ENCODE peak calls at places on chromosomes 13 and 19, in six cellular contexts. J is omental fat pad, Z is dorsolateral prefrontal cortex, X is fibroblast of mammary gland, I is IMR-90, H is HFFc6. K is an unnamed sample.

GRCh38 chr13:40221460-40222201 is 444.8 kb downstream of the FOXO1 start:
- DNase-seq in J (no peak), Z (no peak), X (peak), I (no peak), H (peak), K (peak)

GRCh38 chr13:112172641-112173171 is 105.8 kb downstream of the SOX1 start:
- DNase-seq in J (no peak), Z (no peak), X (no peak), I (no peak), H (no peak), K (no peak)

GRCh38 chr13:36582977-36583376 is 90.8 kb upstream of the SERTM1 start:
- DNase-seq in J (no peak), Z (no peak), X (no peak), I (no peak), H (no peak), K (no peak)

GRCh38 chr19:50427318-50427925 is 5.3 kb upstream of the MYBPC2 start:
- DNase-seq in J (no peak), Z (no peak), X (no peak), I (no peak), H (no peak), K (no peak)

GRCh38 chr13:47723898-47724297 is 277.2 kb downstream of the SUCLA2 start:
- DNase-seq in J (no peak), Z (no peak), X (no peak), I (no peak), H (no peak), K (no peak)

GRCh38 chr19:38653028-38653571 is 5.7 kb downstream of the ACTN4 start:
- DNase-seq in J (no peak), Z (no peak), X (peak), I (peak), H (peak), K (no peak)

GRCh38 chr13:47546963-47547345 is 454.1 kb downstream of the SUCLA2 start:
- DNase-seq in J (no peak), Z (no peak), X (no peak), I (no peak), H (no peak), K (no peak)

GRCh38 chr13:49259586-49259985 is 11.9 kb downstream of the CDADC1 start:
- DNase-seq in J (no peak), Z (no peak), X (no peak), I (no peak), H (no peak), K (no peak)

GRCh38 chr13:48001127-48001881 is at the start of gene SUCLA2:
- DNase-seq in J (peak), Z (peak), X (peak), I (peak), H (peak), K (peak)

GRCh38 chr13:34435338-34435737 is 506.7 kb upstream of the NBEA start:
- DNase-seq in J (no peak), Z (no peak), X (peak), I (no peak), H (peak), K (no peak)

GRCh38 chr13:34577051-34577450 is 365.0 kb upstream of the NBEA start:
- DNase-seq in J (no peak), Z (no peak), X (no peak), I (no peak), H (peak), K (no peak)

GRCh38 chr19:42496551-42497133 is 31.6 kb downstream of the CEACAM1 start:
- DNase-seq in J (no peak), Z (no peak), X (no peak), I (no peak), H (no peak), K (no peak)

GRCh38 chr13:100608906-100609305 is 20.3 kb upstream of the GGACT start:
- DNase-seq in J (no peak), Z (no peak), X (no peak), I (no peak), H (no peak), K (no peak)

GRCh38 chr13:113090415-113090770 is 15.2 kb upstream of the F7 start:
- DNase-seq in J (no peak), Z (no peak), X (no peak), I (no peak), H (no peak), K (no peak)

GRCh38 chr13:76225815-76226489 is 589.8 kb downstream of the LMO7 start:
- DNase-seq in J (no peak), Z (no peak), X (peak), I (peak), H (no peak), K (no peak)

GRCh38 chr19:42879613-42880012 is at the start of gene PSG1:
- DNase-seq in J (no peak), Z (no peak), X (no peak), I (no peak), H (no peak), K (no peak)

GRCh38 chr13:41693434-41693833 is 236.1 kb downstream of the RGCC start:
- DNase-seq in J (no peak), Z (no peak), X (peak), I (no peak), H (no peak), K (no peak)

GRCh38 chr19:58366576-58367430 is 4.3 kb upstream of the ZNF497 start:
- DNase-seq in J (no peak), Z (no peak), X (no peak), I (no peak), H (no peak), K (no peak)

GRCh38 chr19:58367698-58368454 is 5.3 kb upstream of the ZNF497 start:
- DNase-seq in J (no peak), Z (no peak), X (no peak), I (no peak), H (no peak), K (no peak)

GRCh38 chr19:58374200-58374599 is 6.6 kb downstream of the ZNF837 start:
- DNase-seq in J (no peak), Z (no peak), X (peak), I (peak), H (no peak), K (no peak)

GRCh38 chr19:58368561-58369360 is 6.2 kb upstream of the ZNF497 start:
- DNase-seq in J (no peak), Z (no peak), X (no peak), I (no peak), H (no peak), K (no peak)

DNA sequence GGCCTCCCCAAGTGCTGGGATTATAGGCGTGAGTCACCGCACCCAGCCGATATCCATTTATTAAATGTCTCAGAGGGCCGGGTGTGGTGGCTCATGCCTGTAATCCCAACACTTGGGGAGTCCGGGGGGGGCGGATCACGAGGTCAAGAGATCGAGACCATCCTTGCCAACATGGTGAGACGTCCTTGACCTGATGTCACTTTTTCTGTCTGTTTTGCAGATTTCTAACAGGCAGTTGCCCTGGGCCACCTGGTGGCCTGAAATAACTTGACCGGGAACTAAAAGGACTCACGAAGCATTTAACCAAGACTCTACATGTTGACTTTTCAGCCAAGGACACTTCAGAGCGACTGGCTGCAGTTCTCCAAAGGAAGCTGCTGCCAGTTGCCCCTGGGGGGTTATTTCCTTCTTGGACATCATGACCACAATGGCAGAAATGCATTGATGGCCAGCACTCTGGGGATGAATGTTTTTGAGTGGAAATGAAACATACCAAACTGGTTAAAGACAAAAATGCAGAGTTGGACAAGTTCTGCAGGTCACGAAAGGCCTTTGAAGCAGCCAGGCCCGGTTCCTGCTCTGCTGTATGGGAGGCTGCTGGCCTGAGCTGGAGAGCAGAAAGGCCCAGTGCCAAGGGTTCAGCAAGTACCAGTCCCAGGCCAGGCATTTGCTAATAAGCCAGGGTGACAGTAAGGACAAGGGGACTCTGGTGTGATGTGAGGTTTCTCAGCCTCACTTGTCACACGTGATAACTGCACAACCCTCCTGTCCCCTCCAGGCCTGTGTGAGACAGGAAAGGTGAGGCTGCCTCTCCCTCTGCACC is 8.3 kb downstream of the ZNF837 start:
- DNase-seq in J (no peak), Z (no peak), X (no peak), I (no peak), H (no peak), K (no peak)
- TF ChIP-seq CTCF in J (no peak), Z (no peak), X (peak), I (peak), H (peak), K (no peak)

GRCh38 chr13:108086678-108087077 is 128.7 kb downstream of the LIG4 start:
- DNase-seq in J (no peak), Z (no peak), X (no peak), I (peak), H (no peak), K (no peak)

GRCh38 chr13:108083056-108083455 is 132.3 kb downstream of the LIG4 start:
- DNase-seq in J (no peak), Z (no peak), X (no peak), I (no peak), H (no peak), K (no peak)

GRCh38 chr13:108077284-108077683 is 138.1 kb downstream of the LIG4 start:
- DNase-seq in J (no peak), Z (no peak), X (no peak), I (no peak), H (no peak), K (no peak)

GRCh38 chr13:108084840-108085239 is 130.5 kb downstream of the LIG4 start:
- DNase-seq in J (no peak), Z (no peak), X (no peak), I (no peak), H (no peak), K (no peak)

DNA sequence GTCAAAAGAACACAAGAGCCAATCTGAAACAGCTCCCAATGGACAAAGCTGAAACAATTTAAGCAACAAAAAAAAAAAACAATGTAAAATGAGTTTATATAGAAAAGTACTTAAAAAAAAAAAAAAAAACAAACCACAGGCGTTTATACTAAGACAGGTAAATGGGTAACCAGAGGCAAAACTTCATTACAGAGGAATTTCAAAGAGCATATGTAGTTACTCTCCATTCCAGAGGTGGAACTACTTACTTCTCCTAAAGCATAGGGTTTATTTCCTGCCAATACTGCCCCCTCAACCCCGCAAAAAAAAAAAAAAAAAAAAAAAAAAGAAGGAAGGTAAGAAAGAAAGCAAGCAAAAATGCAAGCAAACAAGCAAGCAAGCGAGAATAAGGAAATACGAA is 132.9 kb downstream of the LIG4 start:
- DNase-seq in J (no peak), Z (no peak), X (no peak), I (no peak), H (no peak), K (no peak)
- TF ChIP-seq CTCF in J (no peak), Z (no peak), X (no peak), I (no peak), H (no peak), K (no peak)

GRCh38 chr19:18204394-18205179 is 745 bp upstream of the RAB3A start:
- DNase-seq in J (peak), Z (no peak), X (peak), I (no peak), H (no peak), K (peak)

GRCh38 chr19:18205180-18205915 is 1.5 kb upstream of the RAB3A start:
- DNase-seq in J (peak), Z (peak), X (peak), I (peak), H (peak), K (peak)

GRCh38 chr19:18203408-18203862 is 407 bp downstream of the RAB3A start:
- DNase-seq in J (no peak), Z (peak), X (no peak), I (no peak), H (no peak), K (no peak)

GRCh38 chr19:18202759-18203407 is 959 bp downstream of the RAB3A start:
- DNase-seq in J (no peak), Z (no peak), X (peak), I (no peak), H (no peak), K (peak)

DNA sequence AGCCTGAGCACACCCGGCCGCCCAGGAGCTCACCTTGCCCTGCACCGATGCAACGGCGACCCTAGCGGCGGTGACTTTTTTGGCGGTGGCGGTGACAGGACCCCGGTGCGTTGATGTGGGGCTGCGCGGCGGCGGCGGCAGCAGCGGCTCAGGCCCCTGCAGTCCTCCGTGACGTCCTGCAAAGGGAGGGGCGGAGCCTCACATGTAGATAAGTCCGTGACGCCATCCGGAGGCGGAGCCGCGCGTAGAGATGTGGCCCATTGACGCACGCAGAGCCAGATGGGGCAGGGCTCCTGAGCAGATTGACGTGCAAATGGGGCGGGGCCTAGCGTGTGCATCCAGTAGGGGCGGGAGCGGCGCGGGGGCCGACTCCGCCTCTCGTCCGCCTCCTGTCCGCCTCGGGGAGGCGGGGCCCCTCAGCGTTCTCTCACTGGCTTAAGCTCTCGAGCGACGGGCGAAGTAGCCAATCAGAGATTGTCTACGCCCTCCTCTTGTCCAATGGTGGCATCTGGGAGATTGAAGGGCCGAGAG is at the start of gene RAB3A:
- DNase-seq in J (peak), Z (peak), X (peak), I (peak), H (peak), K (peak)
- TF ChIP-seq CTCF in J (no peak), Z (no peak), X (no peak), I (no peak), H (peak), K (no peak)

DNA sequence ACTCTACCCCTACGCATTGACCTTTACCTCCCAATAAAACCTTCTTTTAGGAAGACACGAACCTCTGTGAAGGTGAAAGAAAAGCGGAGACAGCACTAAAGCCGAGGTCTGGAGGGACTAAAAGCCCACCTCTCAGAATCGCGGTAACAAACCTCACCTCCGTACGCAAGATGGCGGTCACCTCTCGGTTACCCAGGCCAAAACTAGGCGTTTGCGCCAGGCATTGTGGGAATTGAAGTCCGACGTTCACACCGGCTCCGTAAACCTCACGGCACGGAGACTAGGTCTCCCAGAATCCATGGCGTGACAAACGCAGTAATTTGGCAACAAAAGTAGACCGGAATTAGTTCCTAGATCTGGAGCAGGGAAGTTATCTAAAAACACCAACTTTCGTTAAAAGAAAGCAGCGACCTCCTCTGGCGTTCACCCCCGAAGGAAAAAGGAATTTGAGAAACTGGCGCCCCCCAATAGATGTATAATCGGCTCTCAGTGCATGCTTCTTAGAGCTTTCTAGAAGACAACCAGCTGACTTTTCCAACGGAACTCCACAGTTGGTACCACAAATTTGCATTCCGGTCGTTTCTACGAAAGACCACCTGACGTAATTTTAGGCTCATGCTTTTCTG is at the start of gene N4BP2L2:
- DNase-seq in J (peak), Z (peak), X (peak), I (peak), H (peak), K (peak)
- TF ChIP-seq CTCF in J (no peak), Z (peak), X (peak), I (peak), H (peak), K (peak)

GRCh38 chr19:14113762-14114414 is 3.7 kb downstream of the PRKACA start:
- DNase-seq in J (no peak), Z (no peak), X (no peak), I (no peak), H (no peak), K (no peak)
- TF ChIP-seq CTCF in J (no peak), Z (peak), X (peak), I (peak), H (peak), K (no peak)

GRCh38 chr19:47002106-47002766 is 17.4 kb upstream of the NPAS1 start:
- DNase-seq in J (no peak), Z (no peak), X (no peak), I (no peak), H (no peak), K (no peak)
- TF ChIP-seq CTCF in J (no peak), Z (no peak), X (no peak), I (no peak), H (no peak), K (no peak)

GRCh38 chr13:51125495-51126226 is 14.6 kb upstream of the C13orf42 start:
- DNase-seq in J (no peak), Z (no peak), X (peak), I (peak), H (peak), K (peak)
- TF ChIP-seq CTCF in J (no peak), Z (peak), X (peak), I (peak), H (peak), K (peak)

GRCh38 chr19:35154535-35155406 is at the start of gene FXYD5:
- DNase-seq in J (peak), Z (no peak), X (peak), I (peak), H (peak), K (peak)
- TF ChIP-seq CTCF in J (no peak), Z (no peak), X (no peak), I (no peak), H (no peak), K (no peak)

DNA sequence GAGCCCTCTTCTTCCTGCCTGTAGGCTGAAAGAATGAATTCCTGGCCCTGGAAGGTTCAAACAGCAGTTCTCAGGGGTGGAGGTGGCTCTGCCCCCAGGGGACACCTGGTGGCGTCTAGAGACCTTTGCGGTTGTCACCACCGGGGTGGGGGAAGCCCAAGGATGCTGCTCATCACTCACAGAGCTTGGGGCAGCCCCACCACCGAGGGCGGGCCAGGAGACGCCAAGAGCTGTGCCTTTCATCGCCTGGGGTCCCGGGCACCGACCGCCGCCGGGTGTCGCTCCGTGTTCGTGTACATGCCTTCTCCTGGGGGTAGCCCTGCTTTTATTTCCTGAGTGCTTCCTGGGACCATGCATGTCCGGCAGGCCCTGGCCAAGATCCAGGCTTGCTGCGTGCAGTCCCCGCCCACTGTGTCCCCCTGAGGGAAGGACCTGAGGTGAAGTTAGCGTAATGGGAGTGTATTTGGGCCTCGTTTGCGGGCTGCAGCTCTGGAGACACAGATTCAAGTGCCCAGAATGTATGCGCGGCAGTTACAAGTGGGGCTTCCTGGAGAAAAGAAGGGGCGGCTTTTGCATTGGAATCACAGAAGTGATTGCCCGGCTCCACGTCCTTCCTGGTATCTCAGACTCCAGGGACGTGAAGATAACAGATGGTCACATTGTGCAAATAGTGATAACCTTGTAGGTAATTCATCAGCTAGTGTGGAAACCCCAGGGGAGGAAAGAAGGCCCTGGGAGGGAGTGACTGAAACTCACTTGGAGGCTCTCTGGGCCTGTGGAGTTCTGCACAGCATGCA is 7.8 kb downstream of the DOT1L start:
- DNase-seq in J (no peak), Z (no peak), X (peak), I (peak), H (no peak), K (no peak)
- TF ChIP-seq CTCF in J (no peak), Z (no peak), X (no peak), I (peak), H (peak), K (no peak)